ENCODE peak calls at places on chromosomes 7 and 10, in eight cellular contexts. S is H7, R is GM23248, M is ovary, T is suprapubic skin, P is HCT116, D is spleen, W is GM23338. E is an unnamed sample.
A peak's percentile ranks its signal among the peaks of the same experiment; 100 is the strongest.

GRCh38 chr10:113454341-113455061 is 98.4 kb upstream of the HABP2 start:
- DNase-seq in W (peak; percentile 89), R (peak; percentile 66), M (peak; percentile 44), T (no peak), S (peak; percentile 82), P (peak; percentile 31), D (no peak), E (peak; percentile 34)

GRCh38 chr7:76233538-76234281 is 32.0 kb downstream of the SRRM3 start:
- DNase-seq in D (no peak), R (peak; percentile 14), T (no peak), W (peak; percentile 96), P (no peak), S (peak; percentile 89), M (no peak), E (no peak)

GRCh38 chr7:86932038-86932512 is 127.4 kb downstream of the ELAPOR2 start:
- DNase-seq in P (no peak), D (no peak), M (no peak), W (peak; percentile 53), T (no peak), S (no peak), R (peak; percentile 96), E (peak; percentile 90)

GRCh38 chr7:151699920-151700319 is 177.0 kb downstream of the PRKAG2 start:
- DNase-seq in P (no peak), S (no peak), M (no peak), R (peak; percentile 55), T (no peak), W (no peak), D (no peak), E (peak; percentile 87)

GRCh38 chr10:12561720-12562119 is 212.4 kb downstream of the CAMK1D start:
- DNase-seq in S (no peak), T (no peak), R (no peak), D (no peak), P (no peak), M (no peak), W (no peak), E (no peak)

GRCh38 chr10:116001976-116002375 is 271.0 kb downstream of the GFRA1 start:
- DNase-seq in D (no peak), P (no peak), R (no peak), M (no peak), W (no peak), S (no peak), T (no peak), E (no peak)

GRCh38 chr7:92425311-92425947 is 21.9 kb upstream of the GATAD1 start:
- DNase-seq in D (no peak), P (no peak), W (peak; percentile 62), S (peak; percentile 38), R (peak; percentile 33), M (peak; percentile 15), T (no peak), E (no peak)

GRCh38 chr7:70696139-70696782 is 435.7 kb upstream of the GALNT17 start:
- DNase-seq in T (no peak), D (no peak), M (no peak), R (peak; percentile 57), P (no peak), S (no peak), W (no peak), E (peak; percentile 56)

GRCh38 chr7:114081606-114082425 is 163.0 kb upstream of the PPP1R3A start:
- DNase-seq in S (peak; percentile 53), P (peak; percentile 56), D (no peak), R (peak; percentile 71), M (no peak), W (peak; percentile 70), T (no peak), E (peak; percentile 57)

GRCh38 chr10:131786756-131787605 is 113.8 kb upstream of the PPP2R2D start:
- DNase-seq in D (no peak), W (peak; percentile 68), R (peak; percentile 63), S (peak; percentile 68), T (peak; percentile 67), M (peak; percentile 32), P (peak; percentile 8), E (peak; percentile 35)

GRCh38 chr7:74518041-74518440 is 64.3 kb downstream of the GTF2IRD1 start:
- DNase-seq in W (no peak), D (no peak), S (peak; percentile 49), P (no peak), R (no peak), T (no peak), M (no peak), E (no peak)

GRCh38 chr7:1275685-1276424 is 43.2 kb downstream of the UNCX start:
- DNase-seq in S (no peak), M (no peak), W (no peak), P (no peak), R (no peak), D (no peak), T (no peak), E (no peak)

DNA sequence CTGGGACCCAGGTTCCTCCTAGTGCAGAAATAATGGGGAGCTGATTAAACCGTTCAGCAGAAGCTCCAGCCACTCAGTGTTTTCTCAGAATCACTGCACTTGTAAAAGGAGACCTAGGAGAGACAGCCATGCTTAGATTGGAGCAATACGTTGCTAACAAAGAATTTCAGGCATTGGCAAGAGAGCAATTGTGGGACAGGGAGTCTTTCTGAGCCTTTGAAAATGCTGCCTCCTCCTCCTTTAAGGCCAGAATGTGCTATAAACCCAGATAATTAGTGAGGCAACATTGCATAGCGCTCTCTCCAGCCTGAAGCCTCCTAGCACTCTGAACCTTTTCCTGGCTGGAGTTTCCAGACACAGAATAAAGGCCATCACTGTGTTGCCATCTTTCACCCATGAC is 18.5 kb upstream of the PTPRN2 start:
- DNase-seq in W (no peak), T (no peak), D (no peak), R (no peak), P (no peak), S (no peak), M (no peak), E (peak; percentile 48)
- H3K4me3 ChIP-seq in W (no peak overlapping the region), T (no peak overlapping the region), D (no peak overlapping the region), R (no peak overlapping the region), P (no peak overlapping the region), S (no peak overlapping the region), M (no peak overlapping the region), E (no peak overlapping the region)

GRCh38 chr7:82442492-82443043 is 1.0 kb downstream of the CACNA2D1 start:
- DNase-seq in P (no peak), S (peak; percentile 28), R (no peak), D (no peak), T (no peak), M (peak; percentile 32), W (peak; percentile 15), E (peak; percentile 25)
- H3K4me3 ChIP-seq in P (no peak overlapping the region), S (peak overlapping the region; percentile 53), R (peak overlapping the region; percentile 93), D (peak overlapping the region; percentile 53), T (peak overlapping the region; percentile 93), M (peak overlapping the region; percentile 73), W (peak overlapping the region; percentile 63), E (peak overlapping the region; percentile 73)

DNA sequence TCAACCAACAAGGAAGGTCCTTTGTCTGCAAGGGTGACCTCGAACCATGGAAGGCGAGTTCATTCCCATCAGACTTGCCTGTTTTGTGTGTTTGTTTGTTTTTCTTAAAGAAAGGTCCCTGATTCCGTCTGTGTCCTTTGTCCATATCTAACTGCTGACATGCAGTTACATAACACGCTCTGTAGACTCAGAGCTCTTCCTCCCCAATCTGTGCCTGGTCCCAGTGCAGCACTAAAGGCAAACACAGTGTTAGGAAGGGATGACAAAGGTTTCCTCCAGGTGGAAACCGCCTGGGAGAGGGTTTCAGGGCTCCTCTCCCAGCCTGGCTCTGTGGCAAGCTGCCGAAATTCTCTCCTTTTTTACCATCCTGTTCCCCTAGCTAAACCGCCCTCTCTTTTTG is 13.4 kb downstream of the JCAD start:
- DNase-seq in T (no peak), D (no peak), S (no peak), P (no peak), M (no peak), W (no peak), R (no peak), E (no peak)
- H3K4me3 ChIP-seq in T (no peak overlapping the region), D (no peak overlapping the region), S (no peak overlapping the region), P (no peak overlapping the region), M (no peak overlapping the region), W (no peak overlapping the region), R (no peak overlapping the region), E (no peak overlapping the region)

DNA sequence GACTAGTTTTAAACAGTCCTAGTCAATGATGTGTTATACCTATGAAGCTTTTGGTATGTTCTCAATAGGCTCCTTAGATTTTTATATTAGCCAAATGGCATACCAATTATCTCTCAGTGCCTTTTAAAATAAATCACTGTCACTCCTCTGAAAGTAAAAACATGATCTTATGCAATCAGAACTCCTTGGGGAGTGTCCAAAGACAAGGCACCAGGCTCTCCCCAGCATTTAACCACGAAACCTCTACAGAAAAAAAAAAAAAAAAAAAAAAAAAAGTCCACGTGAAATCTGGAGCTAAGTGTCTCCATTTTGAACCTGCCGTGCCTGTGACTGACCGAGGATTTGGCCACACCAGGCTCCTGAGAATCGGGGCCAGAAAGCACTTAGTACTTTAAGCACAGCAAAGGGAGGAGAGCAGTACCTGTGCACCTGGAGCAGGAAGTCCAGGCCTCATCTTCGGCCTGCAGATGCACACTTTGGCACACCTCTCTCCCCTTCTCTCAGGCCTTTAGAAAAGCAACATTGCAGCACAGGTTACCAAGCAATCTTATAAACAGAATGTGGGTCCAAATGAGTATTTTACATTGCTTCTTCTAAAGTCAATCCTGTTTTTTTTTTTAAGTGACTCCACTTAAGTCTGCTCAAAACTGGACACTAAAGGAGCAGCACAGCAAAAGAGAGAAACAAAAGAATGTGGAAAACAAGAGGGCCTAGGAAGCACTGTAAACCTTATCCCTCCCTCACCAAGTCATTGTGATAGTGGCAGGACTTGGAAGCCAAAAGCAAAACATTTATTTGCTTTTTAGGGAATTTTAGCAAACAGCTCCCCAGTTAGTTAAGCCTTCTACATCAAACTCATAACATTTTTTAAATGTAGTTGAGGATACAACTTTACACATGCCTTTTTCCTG is 1.5 kb downstream of the FAM13C start:
- DNase-seq in M (no peak), R (no peak), T (no peak), S (no peak), P (no peak), D (no peak), W (no peak), E (peak; percentile 39)
- H3K4me3 ChIP-seq in M (peak overlapping the region; percentile 64), R (no peak overlapping the region), T (peak overlapping the region; percentile 17), S (no peak overlapping the region), P (no peak overlapping the region), D (no peak overlapping the region), W (no peak overlapping the region), E (peak overlapping the region; percentile 84)